ENCODE peak calls at places on chromosomes 2 and 18, in six cellular contexts. S, C, U, N, M and Z are unnamed samples.

GRCh38 chr2:23381084-23381483 is 3.9 kb upstream of the KLHL29 start:
- DNase-seq in C (no peak), M (peak), N (no peak), S (peak), U (peak), Z (peak)

GRCh38 chr18:48161911-48162698 is 231.6 kb upstream of the SMAD2 start:
- DNase-seq in M (no peak), N (no peak), C (peak), U (no peak), S (peak), Z (no peak)

GRCh38 chr2:12674644-12675328 is 42.0 kb upstream of the TRIB2 start:
- DNase-seq in U (no peak), M (no peak), S (no peak), N (peak), C (no peak), Z (no peak)

GRCh38 chr2:126776701-126777619 is 121.0 kb downstream of the GYPC start:
- DNase-seq in C (peak), U (peak), N (peak), S (peak), M (peak), Z (peak)

GRCh38 chr2:228728961-228729360 is 542.1 kb downstream of the PID1 start:
- DNase-seq in N (no peak), S (no peak), U (no peak), C (no peak), M (no peak), Z (no peak)

GRCh38 chr2:42900226-42900744 is 107.9 kb upstream of the HAAO start:
- DNase-seq in C (no peak), U (no peak), S (no peak), N (no peak), M (no peak), Z (no peak)

GRCh38 chr2:167986223-167986622 is 261.2 kb downstream of the STK39 start:
- DNase-seq in S (no peak), C (no peak), N (no peak), U (no peak), M (no peak), Z (peak)

GRCh38 chr2:168552450-168552856 is 96.4 kb downstream of the CERS6 start:
- DNase-seq in C (no peak), S (no peak), N (no peak), U (no peak), M (peak), Z (no peak)

GRCh38 chr2:136251777-136252477 is 134.0 kb upstream of the CXCR4 start:
- DNase-seq in S (no peak), N (no peak), C (no peak), M (no peak), U (no peak), Z (no peak)

GRCh38 chr2:111671426-111672150 is 212.4 kb downstream of the ANAPC1 start:
- DNase-seq in N (no peak), M (no peak), U (peak), C (no peak), S (peak), Z (no peak)

GRCh38 chr2:11128258-11128951 is 26.9 kb upstream of the SLC66A3 start:
- DNase-seq in C (no peak), N (no peak), S (no peak), M (no peak), U (no peak), Z (peak)

GRCh38 chr2:45178854-45179253 is 169.6 kb upstream of the SIX2 start:
- DNase-seq in M (no peak), N (no peak), S (no peak), U (no peak), C (no peak), Z (peak)

GRCh38 chr2:46798998-46799698 is 116.5 kb downstream of the MCFD2 start:
- DNase-seq in M (no peak), C (no peak), U (no peak), S (no peak), N (no peak), Z (peak)

GRCh38 chr18:38167623-38168022 is 602.0 kb upstream of the CELF4 start:
- DNase-seq in N (no peak), U (no peak), S (no peak), C (no peak), M (no peak), Z (no peak)

GRCh38 chr18:23631746-23632145 is 31.0 kb downstream of the ANKRD29 start:
- DNase-seq in C (no peak), S (no peak), U (no peak), M (no peak), N (peak), Z (no peak)

GRCh38 chr2:34254272-34254882 is 655.3 kb upstream of the FAM98A start:
- DNase-seq in C (no peak), N (no peak), M (no peak), S (no peak), U (no peak), Z (no peak)

GRCh38 chr2:239751719-239752355 is 273.3 kb downstream of the NDUFA10 start:
- DNase-seq in S (no peak), M (no peak), C (no peak), U (no peak), N (no peak), Z (no peak)

GRCh38 chr2:152566034-152566727 is 151.1 kb downstream of the PRPF40A start:
- DNase-seq in M (peak), U (no peak), C (no peak), S (no peak), N (no peak), Z (no peak)

GRCh38 chr2:200380833-200381542 is 74.5 kb downstream of the SPATS2L start:
- DNase-seq in U (no peak), C (no peak), S (no peak), M (no peak), N (peak), Z (peak)

GRCh38 chr2:156333951-156334495 is 1.5 kb upstream of the NR4A2 start:
- DNase-seq in N (no peak), C (peak), M (no peak), S (peak), U (peak), Z (peak)

GRCh38 chr2:45458909-45459563 is 152.0 kb downstream of the SRBD1 start:
- DNase-seq in C (no peak), U (peak), S (peak), N (peak), M (no peak), Z (peak)

GRCh38 chr2:30527859-30528258 is 80.8 kb downstream of the LCLAT1 start:
- DNase-seq in M (no peak), N (no peak), U (no peak), C (no peak), S (no peak), Z (peak)

GRCh38 chr2:79670198-79670597 is 157.3 kb downstream of the CTNNA2 start:
- DNase-seq in M (no peak), N (peak), C (peak), S (peak), U (peak), Z (no peak)

GRCh38 chr2:86770816-86771215 is 19.9 kb downstream of the CD8A start:
- DNase-seq in U (no peak), N (no peak), S (no peak), M (no peak), C (no peak), Z (no peak)

GRCh38 chr2:71686781-71687180 is 233.4 kb downstream of the DYSF start:
- DNase-seq in M (no peak), C (no peak), S (no peak), N (no peak), U (no peak), Z (no peak)

GRCh38 chr18:68449292-68449691 is 265.6 kb downstream of the TMX3 start:
- DNase-seq in C (no peak), S (no peak), M (no peak), N (no peak), U (no peak), Z (peak)

GRCh38 chr2:9319338-9319715 is 104.0 kb downstream of the ITGB1BP1 start:
- DNase-seq in C (no peak), S (no peak), U (no peak), M (no peak), N (no peak), Z (no peak)

GRCh38 chr2:140529706-140530105 is 1601.1 kb downstream of the LRP1B start:
- DNase-seq in C (no peak), U (no peak), M (no peak), N (no peak), S (no peak), Z (no peak)

DNA sequence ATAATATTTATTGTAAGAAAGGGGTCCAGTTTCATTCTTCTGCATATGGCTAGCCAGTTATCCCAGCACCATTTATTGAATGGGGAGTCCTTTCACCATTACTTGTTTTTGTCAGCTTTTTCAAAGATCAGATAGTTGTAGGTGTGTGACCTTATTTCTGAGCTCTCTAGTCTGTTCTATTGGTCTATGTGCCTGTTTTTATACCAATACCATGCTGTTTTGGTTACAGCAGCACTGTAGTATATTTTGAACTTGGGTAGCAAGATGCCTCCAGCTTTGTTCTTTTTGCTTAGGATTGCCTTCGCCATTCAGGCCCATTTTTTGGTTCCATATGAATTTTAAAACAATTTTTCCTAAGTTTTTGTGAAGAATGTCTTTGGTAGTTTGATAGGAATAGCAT is 320.1 kb downstream of the CDH2 start:
- DNase-seq in C (no peak), M (no peak), S (no peak), U (no peak), N (no peak), Z (no peak)
- TF ChIP-seq BHLHE40 in C (no peak), M (no peak), S (no peak), U (no peak), N (no peak), Z (no peak)

DNA sequence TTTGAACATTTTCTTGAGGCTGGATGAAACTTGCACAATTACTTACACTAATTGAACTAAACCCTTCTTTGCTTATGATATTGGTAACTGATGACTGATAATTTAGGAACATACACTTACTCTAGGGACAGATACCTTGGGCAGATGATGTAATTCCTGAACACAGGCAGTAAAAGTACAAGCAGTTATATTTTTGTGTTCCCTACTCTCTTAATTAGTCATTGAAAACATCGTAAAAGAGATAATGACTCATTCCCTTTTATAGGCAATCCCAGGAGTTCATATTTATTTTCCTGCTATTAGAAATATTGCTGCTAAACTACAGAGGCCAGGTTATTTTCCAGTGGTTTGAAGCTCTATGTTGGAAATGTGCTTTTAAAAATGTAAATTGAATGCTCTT is 46.4 kb downstream of the CCDC85A start:
- DNase-seq in C (no peak), S (no peak), N (no peak), U (no peak), M (no peak), Z (peak)
- TF ChIP-seq BHLHE40 in C (no peak), S (no peak), N (no peak), U (no peak), M (no peak), Z (no peak)

DNA sequence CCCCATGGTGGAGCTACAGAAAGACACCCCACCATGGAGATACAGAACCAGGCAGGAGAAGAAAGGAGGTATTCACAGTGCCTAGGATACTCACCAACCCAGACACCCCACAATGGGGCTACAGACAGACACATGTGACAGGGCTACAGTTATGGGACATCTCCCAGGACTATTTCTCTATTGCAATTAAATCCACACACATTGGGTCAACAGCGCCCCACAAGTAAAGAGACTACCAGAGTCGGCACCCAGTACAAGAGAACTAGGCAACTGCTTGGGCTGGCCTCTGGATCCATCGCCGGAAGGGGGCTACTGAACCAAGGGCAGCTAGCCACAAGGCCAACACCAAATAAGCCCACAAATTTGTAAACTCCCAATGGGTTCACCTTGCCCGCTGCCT is 310.1 kb upstream of the NCKAP5 start:
- DNase-seq in U (no peak), C (no peak), N (no peak), M (no peak), S (no peak), Z (no peak)
- TF ChIP-seq BHLHE40 in U (no peak), C (no peak), N (no peak), M (no peak), S (no peak), Z (no peak)

GRCh38 chr2:191942114-191943103 is 95.5 kb upstream of the CAVIN2 start:
- DNase-seq in N (no peak), S (no peak), U (no peak), C (no peak), M (no peak), Z (peak)
- TF ChIP-seq BHLHE40 in N (no peak), S (no peak), U (no peak), C (no peak), M (no peak), Z (peak)

GRCh38 chr2:68653034-68653433 is 9.7 kb downstream of the PROKR1 start:
- DNase-seq in C (no peak), N (no peak), M (no peak), U (no peak), S (no peak), Z (no peak)
- TF ChIP-seq BHLHE40 in C (no peak), N (no peak), M (no peak), U (no peak), S (no peak), Z (no peak)

DNA sequence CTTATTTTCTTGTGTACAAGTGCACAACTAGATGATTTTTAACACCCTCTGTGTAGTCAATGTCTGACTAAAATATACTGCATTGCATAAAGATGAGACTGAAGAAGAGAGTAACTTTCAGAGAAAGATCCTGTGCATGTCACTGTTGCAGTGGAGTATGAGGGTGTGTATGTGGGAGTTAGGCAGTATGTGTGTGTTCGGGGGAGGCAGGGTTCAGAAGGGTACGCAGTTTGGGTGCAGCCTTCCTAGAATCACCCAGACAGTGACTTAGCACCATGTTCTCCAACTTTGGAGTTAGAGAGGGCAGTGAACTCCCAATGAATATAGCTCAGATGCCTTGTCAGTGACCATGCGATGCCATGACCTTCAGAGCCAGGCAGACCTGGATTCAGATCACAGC is 84.6 kb downstream of the LRATD1 start:
- DNase-seq in M (no peak), S (no peak), N (peak), U (no peak), C (no peak), Z (no peak)
- TF ChIP-seq BHLHE40 in M (no peak), S (no peak), N (no peak), U (no peak), C (no peak), Z (no peak)

DNA sequence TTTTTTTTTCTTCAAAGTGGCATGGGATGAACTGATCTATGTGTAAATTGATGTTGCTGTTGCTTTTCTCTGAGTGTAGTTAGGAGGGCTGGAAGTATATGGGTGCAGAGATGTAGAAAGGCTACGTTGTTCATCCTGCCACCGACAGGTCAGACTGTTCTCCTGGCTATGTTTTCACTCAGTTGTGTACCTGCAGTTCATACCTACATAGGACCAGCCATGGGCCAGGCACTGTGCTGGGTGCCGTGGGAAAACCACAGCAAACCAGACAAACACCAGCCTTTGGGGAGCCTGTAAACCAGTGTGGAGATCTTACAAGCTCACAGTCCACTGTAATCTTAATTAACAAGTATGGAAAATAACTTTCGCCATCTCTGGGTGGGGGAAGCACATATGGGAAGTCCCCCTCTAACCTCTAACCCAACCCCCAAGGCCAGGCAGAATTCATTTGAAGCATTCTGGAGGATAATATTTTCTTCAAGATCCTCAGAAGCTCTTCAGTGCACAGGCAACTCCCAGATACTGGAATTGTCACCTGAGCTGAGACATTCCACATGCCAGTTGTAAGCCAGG is 12.7 kb downstream of the NCK2 start:
- DNase-seq in C (no peak), N (no peak), M (no peak), U (no peak), S (no peak), Z (no peak)
- TF ChIP-seq BHLHE40 in C (no peak), N (no peak), M (no peak), U (no peak), S (no peak), Z (no peak)

DNA sequence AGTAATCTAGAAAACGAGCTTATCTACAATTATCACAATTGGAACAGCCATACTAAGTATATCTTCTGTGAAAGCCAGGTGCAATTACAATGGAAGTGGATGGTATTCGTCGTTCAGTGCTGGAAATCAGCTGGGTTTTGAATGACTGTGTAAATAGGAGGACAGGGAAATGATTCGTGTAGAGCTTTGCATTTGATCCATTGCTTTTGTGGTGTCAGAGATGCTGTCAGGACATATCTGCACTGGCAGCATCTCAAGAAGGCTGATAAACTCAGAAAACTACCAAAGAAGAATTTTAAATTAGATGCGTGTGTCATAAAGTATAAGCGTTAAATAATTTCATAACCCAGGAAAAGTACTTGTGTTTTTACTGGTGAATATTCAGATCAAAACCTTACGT is 187.1 kb downstream of the ZNF407 start:
- DNase-seq in N (no peak), U (no peak), C (no peak), M (no peak), S (no peak), Z (no peak)
- TF ChIP-seq BHLHE40 in N (no peak), U (no peak), C (no peak), M (no peak), S (no peak), Z (no peak)

GRCh38 chr2:176140130-176140519 is 10.6 kb downstream of the HOXD8 start:
- DNase-seq in C (no peak), U (no peak), S (no peak), N (no peak), M (no peak), Z (no peak)

GRCh38 chr2:176139621-176140020 is 10.1 kb downstream of the HOXD8 start:
- DNase-seq in U (no peak), N (no peak), S (no peak), M (no peak), C (no peak), Z (no peak)

GRCh38 chr2:176139170-176139611 is 9.7 kb downstream of the HOXD8 start:
- DNase-seq in U (no peak), C (no peak), S (no peak), M (no peak), N (no peak), Z (no peak)

GRCh38 chr2:176138526-176139169 is 9.1 kb downstream of the HOXD8 start:
- DNase-seq in S (no peak), N (no peak), U (no peak), M (no peak), C (no peak), Z (no peak)

DNA sequence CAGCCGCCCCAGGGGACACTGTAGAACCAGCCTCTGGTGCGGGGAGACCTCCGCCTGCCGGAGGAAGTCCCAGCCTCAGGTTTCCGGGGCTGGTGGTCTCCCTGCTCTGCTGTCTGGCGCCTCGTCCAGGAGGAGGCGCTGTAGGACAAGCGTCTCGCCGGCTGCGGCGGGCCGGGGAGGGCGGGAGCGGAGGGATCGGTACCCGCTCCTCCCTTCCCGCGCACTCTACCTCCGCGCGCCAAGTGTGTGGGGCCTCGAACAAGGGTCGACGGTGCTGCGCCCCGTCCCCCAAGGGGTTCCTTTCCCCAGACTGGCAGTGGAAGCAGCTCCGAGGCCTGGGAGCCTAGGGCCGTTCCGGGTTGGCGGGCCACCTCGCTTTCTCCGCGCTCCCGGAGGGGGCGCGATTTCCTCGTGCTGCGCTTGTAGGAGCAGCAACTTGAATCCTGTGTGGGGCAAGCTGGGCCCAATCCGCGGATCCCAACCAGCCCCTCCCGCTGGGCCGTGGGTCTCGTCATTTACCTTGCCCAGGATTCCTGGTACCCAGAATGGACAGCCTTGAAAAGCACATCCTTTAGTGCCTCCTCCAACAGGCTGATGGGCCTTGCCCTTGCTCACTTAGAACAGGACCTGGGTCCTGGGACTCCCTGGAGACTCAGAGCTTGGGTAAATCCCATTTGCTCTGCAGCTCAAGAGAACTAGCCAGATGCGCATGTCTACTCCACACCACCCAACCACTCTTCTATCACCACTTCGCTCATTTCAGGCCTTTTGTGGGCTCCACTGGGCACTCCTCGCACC is 10.6 kb upstream of the HOXD4 start:
- DNase-seq in N (peak), S (peak), M (peak), C (peak), U (peak), Z (peak)
- TF ChIP-seq BHLHE40 in N (peak), S (no peak), M (no peak), C (no peak), U (no peak), Z (no peak)